ENCODE peak calls at places on chromosomes 13 and 19, in six cellular contexts. K is H9, Y is IMR-90, J is neuronal stem cell, B is mesendoderm, W is mesenchymal stem cell. C is an unnamed sample.

GRCh38 chr13:82356667-82357066 is 1525.6 kb downstream of the SLITRK1 start:
- DNase-seq in K (no peak), Y (no peak), J (no peak), B (peak), W (peak), C (no peak)

GRCh38 chr19:12833747-12834417 is 497 bp downstream of the RTBDN start:
- DNase-seq in K (peak), Y (no peak), J (no peak), B (peak), W (no peak), C (no peak)

GRCh38 chr13:80469841-80470378 is 129.0 kb upstream of the SPRY2 start:
- DNase-seq in K (no peak), Y (peak), J (no peak), B (no peak), W (peak), C (no peak)

GRCh38 chr13:111909971-111910671 is 156.8 kb upstream of the SOX1 start:
- DNase-seq in K (no peak), Y (no peak), J (no peak), B (no peak), W (no peak), C (no peak)

GRCh38 chr19:35116085-35116801 is 620 bp downstream of the FXYD3 start:
- DNase-seq in K (no peak), Y (no peak), J (no peak), B (no peak), W (no peak), C (no peak)

GRCh38 chr13:45510671-45511070 is 45.9 kb downstream of the COG3 start:
- DNase-seq in K (no peak), Y (no peak), J (no peak), B (peak), W (no peak), C (no peak)

GRCh38 chr13:98083507-98083906 is 59.4 kb upstream of the FARP1 start:
- DNase-seq in K (no peak), Y (peak), J (no peak), B (no peak), W (peak), C (no peak)

GRCh38 chr19:40798997-40799557 is at the start of gene EGLN2:
- DNase-seq in K (no peak), Y (no peak), J (no peak), B (no peak), W (no peak), C (no peak)

GRCh38 chr19:370641-371330 is 26.2 kb upstream of the MIER2 start:
- DNase-seq in K (no peak), Y (no peak), J (no peak), B (no peak), W (no peak), C (no peak)

GRCh38 chr19:34428549-34429285 is 536 bp downstream of the UBA2 start:
- DNase-seq in K (no peak), Y (peak), J (peak), B (peak), W (peak), C (no peak)

GRCh38 chr13:20714563-20715339 is 11.3 kb downstream of the IL17D start:
- DNase-seq in K (no peak), Y (peak), J (no peak), B (no peak), W (no peak), C (no peak)

GRCh38 chr13:40132249-40132648 is 476.8 kb downstream of the COG6 start:
- DNase-seq in K (no peak), Y (no peak), J (no peak), B (no peak), W (no peak), C (no peak)

GRCh38 chr13:40129467-40129866 is 474.0 kb downstream of the COG6 start:
- DNase-seq in K (no peak), Y (no peak), J (no peak), B (no peak), W (no peak), C (no peak)

GRCh38 chr13:40127476-40127875 is 472.0 kb downstream of the COG6 start:
- DNase-seq in K (no peak), Y (no peak), J (no peak), B (no peak), W (no peak), C (no peak)

GRCh38 chr13:40127925-40128324 is 472.5 kb downstream of the COG6 start:
- DNase-seq in K (no peak), Y (no peak), J (no peak), B (no peak), W (no peak), C (no peak)

GRCh38 chr13:40130871-40131636 is 475.6 kb downstream of the COG6 start:
- DNase-seq in K (no peak), Y (no peak), J (no peak), B (peak), W (peak), C (no peak)
- H2BK15ac ChIP-seq in K (no peak), Y (no peak), J (no peak), B (no peak), W (no peak), C (no peak)

GRCh38 chr13:51122868-51123267 is 11.8 kb upstream of the C13orf42 start:
- DNase-seq in K (no peak), Y (no peak), J (no peak), B (peak), W (no peak), C (no peak)
- H2BK15ac ChIP-seq in K (no peak), Y (no peak), J (no peak), B (no peak), W (no peak), C (no peak)

GRCh38 chr13:41384749-41385503 is 72.4 kb upstream of the RGCC start:
- DNase-seq in K (no peak), Y (peak), J (no peak), B (peak), W (peak), C (no peak)
- H2BK15ac ChIP-seq in K (no peak), Y (no peak), J (no peak), B (no peak), W (no peak), C (no peak)

GRCh38 chr13:31008400-31009115 is 76.1 kb downstream of the TEX26 start:
- DNase-seq in K (no peak), Y (peak), J (no peak), B (no peak), W (peak), C (no peak)

GRCh38 chr13:31005066-31005465 is 72.6 kb downstream of the TEX26 start:
- DNase-seq in K (no peak), Y (no peak), J (no peak), B (no peak), W (no peak), C (no peak)

GRCh38 chr13:31011193-31011860 is 78.9 kb downstream of the TEX26 start:
- DNase-seq in K (no peak), Y (no peak), J (no peak), B (peak), W (no peak), C (no peak)

GRCh38 chr13:31009166-31009565 is 76.7 kb downstream of the TEX26 start:
- DNase-seq in K (no peak), Y (no peak), J (no peak), B (no peak), W (no peak), C (no peak)

DNA sequence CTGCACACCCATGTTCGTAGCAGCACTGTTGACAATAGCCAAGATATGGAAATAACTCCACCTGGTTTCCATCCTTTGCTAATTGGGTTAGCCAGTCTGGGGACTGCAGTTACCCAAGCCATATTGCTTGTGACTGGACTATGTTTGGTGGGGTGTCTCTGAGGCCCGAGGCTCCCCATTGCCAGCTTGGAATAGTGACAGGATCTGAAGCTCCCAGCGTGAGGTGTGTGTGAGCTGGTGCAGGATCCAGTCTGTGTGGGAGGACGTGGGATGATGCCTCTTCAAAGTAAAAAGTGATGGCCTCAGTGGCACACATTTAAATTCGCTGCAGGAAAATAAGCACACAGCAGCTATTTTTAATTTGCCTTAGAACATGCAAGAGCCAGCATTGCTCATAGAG is 74.9 kb downstream of the TEX26 start:
- DNase-seq in K (no peak), Y (no peak), J (no peak), B (no peak), W (no peak), C (no peak)
- H2BK15ac ChIP-seq in K (no peak), Y (no peak), J (no peak), B (no peak), W (no peak), C (no peak)

GRCh38 chr19:31104451-31104850 is 244.8 kb downstream of the TSHZ3 start:
- DNase-seq in K (no peak), Y (no peak), J (no peak), B (no peak), W (no peak), C (no peak)

GRCh38 chr19:31105761-31106160 is 243.5 kb downstream of the TSHZ3 start:
- DNase-seq in K (peak), Y (no peak), J (no peak), B (no peak), W (no peak), C (no peak)

GRCh38 chr19:31102674-31103073 is 246.6 kb downstream of the TSHZ3 start:
- DNase-seq in K (no peak), Y (no peak), J (no peak), B (no peak), W (no peak), C (no peak)

GRCh38 chr19:31100945-31101344 is 248.3 kb downstream of the TSHZ3 start:
- DNase-seq in K (no peak), Y (no peak), J (no peak), B (no peak), W (no peak), C (no peak)

GRCh38 chr19:31103228-31103627 is 246.0 kb downstream of the TSHZ3 start:
- DNase-seq in K (no peak), Y (no peak), J (no peak), B (no peak), W (no peak), C (no peak)
- H2BK15ac ChIP-seq in K (no peak), Y (no peak), J (no peak), B (no peak), W (no peak), C (no peak)

GRCh38 chr19:3178973-3179738 is 587 bp downstream of the S1PR4 start:
- DNase-seq in K (peak), Y (no peak), J (no peak), B (no peak), W (no peak), C (no peak)
- H2BK15ac ChIP-seq in K (no peak), Y (no peak), J (no peak), B (no peak), W (no peak), C (no peak)

DNA sequence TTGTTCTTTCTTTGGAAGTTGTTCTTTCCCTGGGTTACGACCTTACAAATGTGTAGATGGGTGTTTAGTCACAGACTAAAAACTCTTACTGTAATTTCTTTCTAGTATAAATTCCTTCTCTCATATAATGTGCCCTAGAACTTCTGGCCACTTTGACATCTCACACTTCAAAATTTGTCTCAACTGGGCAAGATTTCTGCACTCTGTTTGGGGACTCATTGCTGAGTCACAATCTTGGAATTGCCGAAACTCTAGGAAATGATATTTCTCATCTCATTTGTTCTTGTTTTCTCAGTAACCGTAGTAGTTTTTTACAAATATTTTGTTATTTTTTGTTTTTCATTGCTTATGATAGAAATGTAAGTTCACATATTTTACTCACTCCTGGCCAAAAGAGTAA is 2523.2 kb upstream of the PCDH20 start:
- DNase-seq in K (no peak), Y (peak), J (no peak), B (no peak), W (no peak), C (no peak)
- H2BK15ac ChIP-seq in K (no peak), Y (no peak), J (no peak), B (no peak), W (no peak), C (no peak)

GRCh38 chr13:29582171-29582570 is 13.3 kb downstream of the SLC7A1 start:
- DNase-seq in K (no peak), Y (no peak), J (no peak), B (no peak), W (no peak), C (no peak)

GRCh38 chr13:29587645-29588044 is 7.8 kb downstream of the SLC7A1 start:
- DNase-seq in K (no peak), Y (peak), J (no peak), B (no peak), W (no peak), C (no peak)

GRCh38 chr13:29581666-29582065 is 13.8 kb downstream of the SLC7A1 start:
- DNase-seq in K (no peak), Y (no peak), J (no peak), B (peak), W (no peak), C (no peak)

GRCh38 chr13:29579094-29579493 is 16.4 kb downstream of the SLC7A1 start:
- DNase-seq in K (no peak), Y (no peak), J (no peak), B (no peak), W (no peak), C (no peak)

GRCh38 chr13:29583073-29583785 is 12.3 kb downstream of the SLC7A1 start:
- DNase-seq in K (no peak), Y (peak), J (no peak), B (peak), W (peak), C (no peak)
- H2BK15ac ChIP-seq in K (no peak), Y (no peak), J (no peak), B (no peak), W (no peak), C (no peak)

DNA sequence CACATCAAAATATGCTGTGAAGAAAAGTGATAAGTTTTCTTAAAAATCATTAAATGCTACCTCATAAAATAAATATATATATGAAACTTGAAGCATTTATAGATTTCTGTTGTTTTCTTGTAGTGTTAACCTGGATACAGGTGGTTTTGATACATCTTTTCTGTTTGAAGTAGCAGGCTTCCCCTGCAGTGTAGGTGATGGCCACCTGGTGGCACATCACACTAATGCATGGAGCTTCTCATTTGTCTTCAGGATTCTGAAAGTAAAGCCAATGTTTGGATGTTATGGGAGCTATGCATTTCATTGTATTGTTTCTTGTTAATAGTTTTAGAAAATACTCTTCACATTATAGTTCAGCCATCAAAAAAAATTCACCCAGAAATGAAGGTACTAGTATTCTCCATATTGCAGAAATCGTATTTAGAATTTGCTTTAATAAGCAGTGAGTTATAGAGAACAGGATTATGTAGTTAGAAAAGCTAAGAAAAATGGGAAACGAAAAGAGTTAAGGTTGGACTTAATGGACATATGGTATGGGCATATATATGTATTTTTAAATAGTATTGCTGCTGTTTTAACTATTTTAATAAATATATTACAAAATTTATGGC is 18.7 kb downstream of the GPR180 start:
- DNase-seq in K (no peak), Y (peak), J (peak), B (peak), W (peak), C (no peak)
- H2BK15ac ChIP-seq in K (no peak), Y (no peak), J (no peak), B (no peak), W (no peak), C (no peak)